ENCODE peak calls at places on chromosomes 3 and 15, in five cellular contexts. H is esophagus squamous epithelium, W is heart left ventricle, T is cardiac muscle cell, G is GM23248. S is an unnamed sample.

GRCh38 chr15:84725001-84725491 is 9.1 kb upstream of the SEC11A start:
- DNase-seq in H (no peak), W (peak; percentile 35), T (peak; percentile 67), G (peak; percentile 48), S (peak; percentile 9)

GRCh38 chr3:14290631-14291385 is 111.6 kb upstream of the SLC6A6 start:
- DNase-seq in H (no peak), W (no peak), T (no peak), G (no peak), S (no peak)

GRCh38 chr3:71942432-71942831 is 157.5 kb upstream of the PROK2 start:
- DNase-seq in H (no peak), W (no peak), T (no peak), G (no peak), S (no peak)

GRCh38 chr3:165742351-165742750 is 94.9 kb downstream of the BCHE start:
- DNase-seq in H (no peak), W (no peak), T (no peak), G (no peak), S (no peak)

GRCh38 chr3:156681003-156681402 is 6.6 kb downstream of the TIPARP start:
- DNase-seq in H (no peak), W (peak; percentile 59), T (peak; percentile 98), G (peak; percentile 83), S (no peak)

GRCh38 chr3:66803206-66803605 is 194.9 kb upstream of the KBTBD8 start:
- DNase-seq in H (no peak), W (no peak), T (no peak), G (no peak), S (no peak)

GRCh38 chr3:140537075-140537474 is 140.8 kb upstream of the TRIM42 start:
- DNase-seq in H (no peak), W (no peak), T (no peak), G (no peak), S (no peak)

GRCh38 chr3:179921500-179921899 is 115.2 kb downstream of the PEX5L start:
- DNase-seq in H (no peak), W (no peak), T (no peak), G (no peak), S (no peak)

GRCh38 chr3:71243230-71243629 is 340.3 kb downstream of the FOXP1 start:
- DNase-seq in H (no peak), W (no peak), T (peak; percentile 31), G (no peak), S (no peak)

GRCh38 chr15:69474291-69474690 is 21.7 kb downstream of the RPLP1 start:
- DNase-seq in H (no peak), W (no peak), T (no peak), G (peak; percentile 83), S (no peak)

GRCh38 chr3:60192297-60193114 is 1058.7 kb downstream of the FHIT start:
- DNase-seq in H (no peak), W (no peak), T (no peak), G (no peak), S (no peak)

GRCh38 chr15:38053244-38053643 is 118.8 kb downstream of the TMCO5A start:
- DNase-seq in H (no peak), W (no peak), T (no peak), G (no peak), S (no peak)

GRCh38 chr3:171330936-171331335 is 129.3 kb downstream of the TNIK start:
- DNase-seq in H (no peak), W (no peak), T (no peak), G (no peak), S (no peak)

GRCh38 chr3:43796041-43796596 is 105.4 kb downstream of the ABHD5 start:
- DNase-seq in H (no peak), W (no peak), T (no peak), G (peak; percentile 63), S (no peak)

GRCh38 chr3:66744986-66745385 is 244.2 kb upstream of the LRIG1 start:
- DNase-seq in H (no peak), W (no peak), T (no peak), G (no peak), S (no peak)

GRCh38 chr3:147191795-147192385 is 214.5 kb downstream of the ZIC4 start:
- DNase-seq in H (no peak), W (no peak), T (peak; percentile 83), G (peak; percentile 68), S (no peak)

GRCh38 chr15:69515508-69516290 is 63.1 kb downstream of the RPLP1 start:
- DNase-seq in H (no peak), W (no peak), T (no peak), G (no peak), S (no peak)

GRCh38 chr3:184339016-184339415 is 1.6 kb downstream of the FAM131A start:
- DNase-seq in H (no peak), W (no peak), T (no peak), G (no peak), S (no peak)

GRCh38 chr3:124032351-124032880 is 40.5 kb upstream of the ROPN1 start:
- DNase-seq in H (no peak), W (peak; percentile 79), T (peak; percentile 58), G (peak; percentile 10), S (no peak)

GRCh38 chr3:5479229-5479799 is 291.8 kb downstream of the EDEM1 start:
- DNase-seq in H (no peak), W (no peak), T (no peak), G (peak; percentile 1), S (no peak)

GRCh38 chr3:69084326-69084667 is 440 bp upstream of the ARL6IP5 start:
- DNase-seq in H (no peak), W (no peak), T (peak; percentile 79), G (peak; percentile 92), S (no peak)

GRCh38 chr3:98972155-98972554 is 70.7 kb upstream of the DCBLD2 start:
- DNase-seq in H (no peak), W (no peak), T (peak; percentile 91), G (peak; percentile 89), S (no peak)

GRCh38 chr3:58296269-58296668 is 9.8 kb upstream of the RPP14 start:
- DNase-seq in H (no peak), W (no peak), T (no peak), G (no peak), S (no peak)

GRCh38 chr3:39408493-39409372 is 2.2 kb downstream of the RPSA start:
- DNase-seq in H (no peak), W (no peak), T (no peak), G (no peak), S (peak; percentile 32)

GRCh38 chr15:48340111-48340510 is 8.9 kb downstream of the DUT start:
- DNase-seq in H (no peak), W (no peak), T (no peak), G (no peak), S (no peak)

GRCh38 chr3:189275182-189275581 is 103.4 kb downstream of the TPRG1 start:
- DNase-seq in H (no peak), W (no peak), T (no peak), G (no peak), S (no peak)

GRCh38 chr3:11305509-11305908 is 33.3 kb downstream of the ATG7 start:
- DNase-seq in H (no peak), W (no peak), T (no peak), G (peak; percentile 42), S (no peak)

GRCh38 chr15:32688151-32688639 is 29.6 kb upstream of the GREM1 start:
- DNase-seq in H (no peak), W (no peak), T (no peak), G (peak; percentile 81), S (no peak)

GRCh38 chr3:100891033-100891432 is 102.2 kb downstream of the ABI3BP start:
- DNase-seq in H (no peak), W (no peak), T (peak; percentile 70), G (peak; percentile 67), S (no peak)

GRCh38 chr15:96732704-96733103 is 402.2 kb downstream of the NR2F2 start:
- DNase-seq in H (no peak), W (no peak), T (no peak), G (no peak), S (no peak)

DNA sequence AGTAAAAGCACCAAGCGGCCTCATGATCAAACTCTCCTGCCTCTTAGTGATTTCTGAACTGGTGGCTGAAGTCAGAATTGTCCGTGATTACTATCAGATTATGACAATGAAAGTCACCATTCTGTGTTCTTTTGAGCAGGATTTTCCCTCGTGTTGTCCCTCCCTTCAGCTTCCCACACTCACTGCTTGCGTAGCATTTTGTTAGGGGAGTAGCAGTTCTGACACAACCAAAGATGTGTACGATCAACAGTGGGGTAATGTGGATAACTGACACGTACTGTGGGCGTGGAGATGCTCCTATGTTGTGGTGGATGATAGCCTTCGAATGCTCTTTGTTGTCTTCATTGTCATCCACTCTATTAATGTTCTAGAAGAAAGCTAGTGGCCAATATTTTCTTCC is 67.8 kb upstream of the ICE2 start:
- DNase-seq in H (no peak), W (no peak), T (no peak), G (no peak), S (peak; percentile 47)
- H3K4me1 ChIP-seq in H (peaks cover 27% of the 10 kb centered on the region), W (peaks cover 3% of the 10 kb centered on the region), T (no peaks in the 10 kb centered on the region), G (no peaks in the 10 kb centered on the region), S (peaks cover 74% of the 10 kb centered on the region)

GRCh38 chr15:82178061-82178460 is 84.5 kb downstream of the EFL1 start:
- DNase-seq in H (no peak), W (no peak), T (peak; percentile 60), G (peak; percentile 87), S (no peak)
- H3K4me1 ChIP-seq in H (peaks cover 21% of the 10 kb centered on the region), W (no peaks in the 10 kb centered on the region), T (no peaks in the 10 kb centered on the region), G (peaks cover 29% of the 10 kb centered on the region), S (no peaks in the 10 kb centered on the region)

DNA sequence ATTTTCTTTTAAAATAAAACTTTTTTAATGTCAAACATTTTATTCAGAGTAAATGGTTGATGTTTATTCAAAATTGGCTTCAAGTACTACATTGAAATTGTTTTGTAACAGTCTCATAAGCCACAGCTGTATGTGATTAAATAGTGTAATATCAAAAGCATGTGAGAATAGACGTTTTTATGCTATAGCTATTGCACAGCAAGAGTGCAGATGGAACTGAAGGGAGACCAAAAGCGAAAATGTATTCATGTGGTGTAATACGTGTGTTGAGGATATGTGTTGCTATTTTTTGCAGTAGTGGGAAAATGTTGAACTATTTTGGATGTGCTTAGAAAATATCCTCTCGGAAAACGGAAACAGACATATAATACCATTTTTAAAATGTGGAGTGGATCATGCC is 6.0 kb downstream of the RBMS3 start:
- DNase-seq in H (no peak), W (no peak), T (peak; percentile 61), G (peak; percentile 74), S (no peak)
- H3K4me1 ChIP-seq in H (peaks cover 35% of the 10 kb centered on the region), W (peaks cover 16% of the 10 kb centered on the region), T (peaks cover 15% of the 10 kb centered on the region), G (peaks cover 54% of the 10 kb centered on the region), S (no peaks in the 10 kb centered on the region)

GRCh38 chr15:39304201-39304841 is 276.6 kb upstream of the THBS1 start:
- DNase-seq in H (no peak), W (no peak), T (no peak), G (peak; percentile 94), S (no peak)
- H3K4me1 ChIP-seq in H (peaks cover 9% of the 10 kb centered on the region), W (no peaks in the 10 kb centered on the region), T (peaks cover 5% of the 10 kb centered on the region), G (peaks cover 58% of the 10 kb centered on the region), S (no peaks in the 10 kb centered on the region)

S was measured in effector memory CD4-positive, alpha-beta T cell.